ENCODE peak calls at places on chromosomes 2 and 18, in five cellular contexts. One of them, this sample, is unnamed.
A peak's percentile ranks its signal among the peaks of the same experiment; 100 is the strongest.

GRCh38 chr2:8576525-8577157 is 105.2 kb upstream of the ID2 start:
- DNase-seq in body of pancreas: peak; percentile 64
- DNase-seq in GM12878: no peak
- DNase-seq in PC-9: peak; percentile 13
- DNase-seq in fibroblast of pulmonary artery: no peak
- DNase-seq in this sample: no peak

GRCh38 chr2:160222546-160223281 is 22.6 kb upstream of the ITGB6 start:
- DNase-seq in fibroblast of pulmonary artery: no peak
- DNase-seq in body of pancreas: no peak
- DNase-seq in PC-9: peak; percentile 55
- DNase-seq in GM12878: no peak
- DNase-seq in this sample: no peak

GRCh38 chr2:219453691-219454131 is 19.1 kb downstream of the SPEG start:
- DNase-seq in GM12878: no peak
- DNase-seq in body of pancreas: no peak
- DNase-seq in fibroblast of pulmonary artery: peak; percentile 92
- DNase-seq in PC-9: no peak
- DNase-seq in this sample: peak; percentile 86

GRCh38 chr2:109466674-109467575 is 146.8 kb downstream of the SEPTIN10 start:
- DNase-seq in GM12878: no peak
- DNase-seq in fibroblast of pulmonary artery: peak; percentile 43
- DNase-seq in PC-9: no peak
- DNase-seq in body of pancreas: no peak
- DNase-seq in this sample: no peak

GRCh38 chr2:217313386-217313785 is 453.5 kb upstream of the TNP1 start:
- DNase-seq in PC-9: no peak
- DNase-seq in body of pancreas: no peak
- DNase-seq in GM12878: no peak
- DNase-seq in fibroblast of pulmonary artery: no peak
- DNase-seq in this sample: no peak

GRCh38 chr2:138094031-138094430 is 129.8 kb downstream of the HNMT start:
- DNase-seq in fibroblast of pulmonary artery: no peak
- DNase-seq in body of pancreas: no peak
- DNase-seq in PC-9: no peak
- DNase-seq in GM12878: no peak
- DNase-seq in this sample: no peak

GRCh38 chr2:58688813-58689212 is 447.7 kb upstream of the FANCL start:
- DNase-seq in body of pancreas: no peak
- DNase-seq in PC-9: no peak
- DNase-seq in fibroblast of pulmonary artery: no peak
- DNase-seq in GM12878: no peak
- DNase-seq in this sample: no peak

GRCh38 chr18:63831080-63831788 is 56.0 kb downstream of the SERPINB7 start:
- DNase-seq in body of pancreas: peak; percentile 4
- DNase-seq in fibroblast of pulmonary artery: peak; percentile 10
- DNase-seq in GM12878: no peak
- DNase-seq in PC-9: no peak
- DNase-seq in this sample: no peak

GRCh38 chr2:5734866-5735861 is 43.0 kb downstream of the SOX11 start:
- DNase-seq in PC-9: no peak
- DNase-seq in GM12878: no peak
- DNase-seq in body of pancreas: no peak
- DNase-seq in fibroblast of pulmonary artery: no peak
- DNase-seq in this sample: no peak

GRCh38 chr18:74800098-74800497 is 202.4 kb downstream of the ZNF407 start:
- DNase-seq in PC-9: no peak
- DNase-seq in fibroblast of pulmonary artery: no peak
- DNase-seq in body of pancreas: no peak
- DNase-seq in GM12878: no peak
- DNase-seq in this sample: no peak

GRCh38 chr18:74795766-74796165 is 198.1 kb downstream of the ZNF407 start:
- DNase-seq in GM12878: no peak
- DNase-seq in PC-9: no peak
- DNase-seq in body of pancreas: no peak
- DNase-seq in fibroblast of pulmonary artery: no peak
- DNase-seq in this sample: no peak

GRCh38 chr18:74793746-74794145 is 196.1 kb downstream of the ZNF407 start:
- DNase-seq in fibroblast of pulmonary artery: no peak
- DNase-seq in body of pancreas: no peak
- DNase-seq in PC-9: no peak
- DNase-seq in GM12878: no peak
- DNase-seq in this sample: no peak

GRCh38 chr18:74797577-74798151 is 200.0 kb downstream of the ZNF407 start:
- DNase-seq in GM12878: no peak
- DNase-seq in fibroblast of pulmonary artery: no peak
- DNase-seq in body of pancreas: no peak
- DNase-seq in PC-9: no peak
- DNase-seq in this sample: no peak

DNA sequence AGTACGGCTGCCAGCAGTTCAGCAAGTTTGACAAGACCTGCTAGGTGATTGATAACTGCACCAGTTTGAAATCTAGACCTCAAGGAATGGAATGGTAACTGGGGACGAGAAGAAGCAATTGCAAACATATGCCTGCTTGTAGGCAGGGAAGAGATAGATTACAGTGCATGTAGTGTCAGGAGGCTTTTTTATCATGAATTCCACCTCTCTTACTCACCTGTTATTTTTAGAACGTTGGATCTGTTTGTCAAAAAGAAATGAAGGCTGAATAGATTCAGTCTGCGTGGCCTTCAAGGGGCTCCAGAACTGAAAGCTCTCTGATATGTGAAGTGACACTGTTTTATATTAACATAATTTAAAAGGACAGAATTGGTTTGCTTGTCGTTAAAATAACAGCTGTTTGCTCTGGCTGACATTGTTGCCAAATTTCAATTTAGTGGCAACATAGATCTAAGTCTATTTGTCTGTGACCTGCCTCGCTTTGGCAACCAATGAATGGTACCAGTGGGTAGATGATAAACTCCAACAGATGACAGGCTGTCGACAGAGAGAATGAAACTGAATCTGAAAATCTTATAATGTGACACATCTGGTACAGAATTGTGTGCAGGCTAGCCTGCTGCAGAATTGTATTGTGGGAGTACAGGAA is 199.4 kb downstream of the ZNF407 start:
- DNase-seq in PC-9: no peak
- DNase-seq in fibroblast of pulmonary artery: peak; percentile 59
- DNase-seq in GM12878: peak; percentile 40
- DNase-seq in body of pancreas: no peak
- DNase-seq in this sample: no peak
- H3K4me3 ChIP-seq in PC-9: no peak overlapping the region
- H3K4me3 ChIP-seq in fibroblast of pulmonary artery: no peak overlapping the region
- H3K4me3 ChIP-seq in GM12878: peak overlapping the region; percentile 51
- H3K4me3 ChIP-seq in body of pancreas: no peak overlapping the region
- H3K4me3 ChIP-seq in this sample: no peak overlapping the region

GRCh38 chr2:47072018-47072691 is 83.0 kb downstream of the STPG4 start:
- DNase-seq in fibroblast of pulmonary artery: peak; percentile 99
- DNase-seq in PC-9: no peak
- DNase-seq in body of pancreas: peak; percentile 83
- DNase-seq in GM12878: no peak
- DNase-seq in this sample: no peak
- TF ChIP-seq CTCF in fibroblast of pulmonary artery: peak; percentile 24
- TF ChIP-seq CTCF in PC-9: no peak
- TF ChIP-seq CTCF in body of pancreas: no peak
- TF ChIP-seq CTCF in GM12878: no peak
- TF ChIP-seq CTCF in this sample: no peak

GRCh38 chr18:55337908-55338521 is 250.0 kb downstream of the TCF4 start:
- DNase-seq in PC-9: no peak
- DNase-seq in GM12878: no peak
- DNase-seq in fibroblast of pulmonary artery: no peak
- DNase-seq in body of pancreas: peak; percentile 10
- DNase-seq in this sample: no peak
- H3K4me3 ChIP-seq in PC-9: no peak overlapping the region
- H3K4me3 ChIP-seq in GM12878: no peak overlapping the region
- H3K4me3 ChIP-seq in fibroblast of pulmonary artery: no peak overlapping the region
- H3K4me3 ChIP-seq in body of pancreas: no peak overlapping the region
- H3K4me3 ChIP-seq in this sample: no peak overlapping the region

DNA sequence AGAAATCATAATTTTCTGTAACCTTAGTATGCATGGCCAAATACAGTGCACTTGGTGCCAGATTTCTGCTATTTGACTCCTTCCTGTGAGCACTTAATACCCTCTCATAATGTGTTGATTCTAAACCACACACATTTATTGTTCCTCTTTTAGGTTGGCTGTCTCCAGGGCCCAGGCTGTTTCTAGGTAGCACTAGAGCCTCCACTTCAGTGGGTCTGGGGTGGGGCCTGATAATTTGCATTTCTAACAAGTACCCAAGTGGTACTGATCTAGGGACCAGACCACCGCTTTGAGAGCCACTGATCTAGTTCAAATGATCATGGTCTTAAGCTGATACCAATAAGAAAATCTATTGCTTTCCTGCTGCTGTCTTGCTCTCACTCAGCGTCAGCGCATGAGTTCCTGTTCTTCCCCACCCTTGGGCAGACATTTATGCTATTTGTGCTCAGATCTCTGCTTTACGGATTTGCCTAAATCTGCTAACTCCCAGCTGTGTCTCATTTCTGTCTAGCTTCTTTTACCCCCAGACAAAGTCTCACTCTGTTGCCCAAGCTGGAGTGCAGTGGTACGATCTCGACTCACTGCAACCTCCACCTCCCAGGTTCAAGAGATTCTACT is 7.4 kb downstream of the PTRHD1 start:
- DNase-seq in PC-9: no peak
- DNase-seq in fibroblast of pulmonary artery: no peak
- DNase-seq in GM12878: peak; percentile 27
- DNase-seq in body of pancreas: peak; percentile 19
- DNase-seq in this sample: no peak
- TF ChIP-seq CTCF in PC-9: no peak
- TF ChIP-seq CTCF in fibroblast of pulmonary artery: no peak
- TF ChIP-seq CTCF in GM12878: no peak
- TF ChIP-seq CTCF in body of pancreas: no peak
- TF ChIP-seq CTCF in this sample: no peak

DNA sequence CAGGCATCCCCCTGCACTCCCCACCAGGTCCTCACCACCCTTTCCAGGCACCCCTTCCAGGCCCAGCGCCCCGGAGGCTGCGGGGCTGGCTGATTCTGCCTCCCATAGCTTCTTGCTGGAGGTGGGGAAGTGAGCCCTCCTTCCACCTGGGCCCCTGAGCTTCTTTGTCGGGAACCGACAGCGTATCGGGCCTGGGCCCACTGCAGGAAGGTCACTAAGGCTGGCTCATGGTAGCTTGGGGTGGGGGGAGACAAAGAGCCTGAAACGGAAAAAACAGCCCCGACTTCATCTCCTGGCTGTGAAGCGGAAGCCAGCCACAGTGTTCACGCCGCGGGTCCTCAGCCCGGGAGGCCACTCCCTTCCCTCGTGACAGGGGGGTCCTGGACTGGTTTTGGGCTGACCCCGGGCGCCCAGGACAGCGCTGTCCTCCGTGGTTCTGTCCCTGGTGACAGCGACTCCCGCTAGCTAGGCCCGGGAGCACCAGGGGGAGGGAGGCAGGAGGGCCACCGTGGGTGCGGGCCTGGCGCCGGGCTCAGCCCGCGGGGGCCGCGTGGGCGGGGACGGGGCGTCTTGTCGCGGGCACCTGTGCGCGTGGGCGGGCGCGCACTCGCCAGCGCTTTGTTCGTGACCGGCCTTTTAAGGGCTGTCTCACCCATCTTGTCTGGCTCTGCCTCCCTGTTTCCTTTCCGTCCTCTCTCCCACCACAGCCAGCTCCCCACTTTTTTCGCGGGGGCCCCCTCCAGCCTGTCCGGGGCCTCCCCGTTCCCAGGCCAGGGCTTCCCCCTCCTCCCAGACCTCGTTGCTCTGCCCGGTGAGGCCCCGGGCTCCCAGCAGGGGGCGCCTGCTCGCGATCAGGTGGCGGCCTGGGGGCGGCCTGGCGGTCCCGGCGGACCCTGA is 64.9 kb downstream of the DNMT3A start:
- DNase-seq in body of pancreas: peak; percentile 47
- DNase-seq in fibroblast of pulmonary artery: no peak
- DNase-seq in GM12878: no peak
- DNase-seq in PC-9: peak; percentile 17
- DNase-seq in this sample: no peak
- H3K4me3 ChIP-seq in body of pancreas: no peak overlapping the region
- H3K4me3 ChIP-seq in fibroblast of pulmonary artery: no peak overlapping the region
- H3K4me3 ChIP-seq in GM12878: peak overlapping the region; percentile 45
- H3K4me3 ChIP-seq in PC-9: no peak overlapping the region
- H3K4me3 ChIP-seq in this sample: peak overlapping the region; percentile 4

GRCh38 chr18:48962252-48962856 is 11.6 kb upstream of the SMAD7 start:
- DNase-seq in fibroblast of pulmonary artery: no peak
- DNase-seq in PC-9: no peak
- DNase-seq in GM12878: no peak
- DNase-seq in body of pancreas: no peak
- DNase-seq in this sample: no peak

GRCh38 chr18:48961547-48961946 is 10.8 kb upstream of the SMAD7 start:
- DNase-seq in fibroblast of pulmonary artery: peak; percentile 13
- DNase-seq in GM12878: no peak
- DNase-seq in body of pancreas: no peak
- DNase-seq in PC-9: no peak
- DNase-seq in this sample: no peak

GRCh38 chr18:48959921-48960920 is 9.5 kb upstream of the SMAD7 start:
- DNase-seq in PC-9: peak; percentile 65
- DNase-seq in GM12878: no peak
- DNase-seq in fibroblast of pulmonary artery: peak; percentile 58
- DNase-seq in body of pancreas: no peak
- DNase-seq in this sample: no peak

GRCh38 chr18:48963555-48964480 is 13.1 kb upstream of the SMAD7 start:
- DNase-seq in GM12878: no peak
- DNase-seq in fibroblast of pulmonary artery: peak; percentile 7
- DNase-seq in PC-9: no peak
- DNase-seq in body of pancreas: no peak
- DNase-seq in this sample: no peak

GRCh38 chr18:48962857-48963554 is 12.2 kb upstream of the SMAD7 start:
- DNase-seq in body of pancreas: no peak
- DNase-seq in fibroblast of pulmonary artery: peak; percentile 30
- DNase-seq in GM12878: no peak
- DNase-seq in PC-9: no peak
- DNase-seq in this sample: no peak
- TF ChIP-seq CTCF in body of pancreas: no peak
- TF ChIP-seq CTCF in fibroblast of pulmonary artery: no peak
- TF ChIP-seq CTCF in GM12878: no peak
- TF ChIP-seq CTCF in PC-9: no peak
- TF ChIP-seq CTCF in this sample: no peak

GRCh38 chr2:187552959-187553681 is 1.1 kb downstream of the TFPI start:
- DNase-seq in fibroblast of pulmonary artery: peak; percentile 85
- DNase-seq in PC-9: no peak
- DNase-seq in body of pancreas: no peak
- DNase-seq in GM12878: no peak
- DNase-seq in this sample: peak; percentile 44
- H3K4me3 ChIP-seq in fibroblast of pulmonary artery: peak overlapping the region; percentile 72
- H3K4me3 ChIP-seq in PC-9: no peak overlapping the region
- H3K4me3 ChIP-seq in body of pancreas: no peak overlapping the region
- H3K4me3 ChIP-seq in GM12878: no peak overlapping the region
- H3K4me3 ChIP-seq in this sample: peak overlapping the region; percentile 62

This sample was measured in HFF-Myc.